ENCODE peak calls at places on chromosomes 1 and 21, in six cellular contexts. One of them, this sample, is unnamed.

GRCh38 chr1:45584351-45585109 is 689 bp downstream of the NASP start:
- DNase-seq in Caco-2: peak; percentile 83
- DNase-seq in IMR-90: peak; percentile 83
- DNase-seq in upper lobe of right lung: peak; percentile 95
- DNase-seq in pancreas: peak; percentile 91
- DNase-seq in neural progenitor cell: peak; percentile 98
- DNase-seq in this sample: peak; percentile 95

GRCh38 chr1:220219865-220220698 is 52.2 kb downstream of the RAB3GAP2 start:
- DNase-seq in Caco-2: no peak
- DNase-seq in IMR-90: no peak
- DNase-seq in upper lobe of right lung: no peak
- DNase-seq in pancreas: no peak
- DNase-seq in neural progenitor cell: no peak
- DNase-seq in this sample: no peak

GRCh38 chr1:19203440-19203839 is 6.6 kb downstream of the UBR4 start:
- DNase-seq in Caco-2: no peak
- DNase-seq in IMR-90: peak; percentile 85
- DNase-seq in upper lobe of right lung: no peak
- DNase-seq in pancreas: peak; percentile 30
- DNase-seq in neural progenitor cell: no peak
- DNase-seq in this sample: no peak

GRCh38 chr1:9842781-9843575 is 19.2 kb upstream of the CLSTN1 start:
- DNase-seq in Caco-2: no peak
- DNase-seq in IMR-90: no peak
- DNase-seq in upper lobe of right lung: no peak
- DNase-seq in pancreas: peak; percentile 61
- DNase-seq in neural progenitor cell: no peak
- DNase-seq in this sample: no peak

GRCh38 chr1:52978045-52978444 is 51.0 kb downstream of the SCP2 start:
- DNase-seq in Caco-2: no peak
- DNase-seq in IMR-90: no peak
- DNase-seq in upper lobe of right lung: no peak
- DNase-seq in pancreas: no peak
- DNase-seq in neural progenitor cell: no peak
- DNase-seq in this sample: no peak

GRCh38 chr1:181554465-181554864 is 71.1 kb downstream of the CACNA1E start:
- DNase-seq in Caco-2: no peak
- DNase-seq in IMR-90: no peak
- DNase-seq in upper lobe of right lung: no peak
- DNase-seq in pancreas: no peak
- DNase-seq in neural progenitor cell: no peak
- DNase-seq in this sample: no peak

GRCh38 chr1:42784946-42785693 is at the start of gene TMEM269:
- DNase-seq in Caco-2: no peak
- DNase-seq in IMR-90: no peak
- DNase-seq in upper lobe of right lung: no peak
- DNase-seq in pancreas: no peak
- DNase-seq in neural progenitor cell: no peak
- DNase-seq in this sample: no peak

GRCh38 chr1:45097944-45098343 is 85.9 kb downstream of the UROD start:
- DNase-seq in Caco-2: no peak
- DNase-seq in IMR-90: no peak
- DNase-seq in upper lobe of right lung: no peak
- DNase-seq in pancreas: no peak
- DNase-seq in neural progenitor cell: no peak
- DNase-seq in this sample: no peak

GRCh38 chr1:177849588-177849987 is 120.3 kb downstream of the SEC16B start:
- DNase-seq in Caco-2: no peak
- DNase-seq in IMR-90: no peak
- DNase-seq in upper lobe of right lung: no peak
- DNase-seq in pancreas: no peak
- DNase-seq in neural progenitor cell: no peak
- DNase-seq in this sample: no peak

GRCh38 chr21:31397515-31397926 is 53.5 kb upstream of the TIAM1 start:
- DNase-seq in Caco-2: no peak
- DNase-seq in IMR-90: no peak
- DNase-seq in upper lobe of right lung: no peak
- DNase-seq in pancreas: no peak
- DNase-seq in neural progenitor cell: no peak
- DNase-seq in this sample: no peak

GRCh38 chr1:206803221-206803730 is 31.0 kb upstream of the IL10 start:
- DNase-seq in Caco-2: no peak
- DNase-seq in IMR-90: no peak
- DNase-seq in upper lobe of right lung: no peak
- DNase-seq in pancreas: no peak
- DNase-seq in neural progenitor cell: no peak
- DNase-seq in this sample: no peak

GRCh38 chr1:149962039-149962647 is 25.5 kb upstream of the MTMR11 start:
- DNase-seq in Caco-2: peak; percentile 59
- DNase-seq in IMR-90: peak; percentile 82
- DNase-seq in upper lobe of right lung: no peak
- DNase-seq in pancreas: peak; percentile 36
- DNase-seq in neural progenitor cell: peak; percentile 74
- DNase-seq in this sample: peak; percentile 55

GRCh38 chr1:33608825-33609400 is 136.5 kb downstream of the ZSCAN20 start:
- DNase-seq in Caco-2: no peak
- DNase-seq in IMR-90: no peak
- DNase-seq in upper lobe of right lung: no peak
- DNase-seq in pancreas: no peak
- DNase-seq in neural progenitor cell: no peak
- DNase-seq in this sample: no peak

GRCh38 chr1:229889031-229889517 is 178.0 kb upstream of the GALNT2 start:
- DNase-seq in Caco-2: no peak
- DNase-seq in IMR-90: no peak
- DNase-seq in upper lobe of right lung: no peak
- DNase-seq in pancreas: no peak
- DNase-seq in neural progenitor cell: no peak
- DNase-seq in this sample: no peak
- H3K4me1 ChIP-seq in Caco-2: peaks cover 14% of the 10 kb centered on the region
- H3K4me1 ChIP-seq in IMR-90: no peaks in the 10 kb centered on the region
- H3K4me1 ChIP-seq in upper lobe of right lung: no peaks in the 10 kb centered on the region
- H3K4me1 ChIP-seq in pancreas: peaks cover 25% of the 10 kb centered on the region
- H3K4me1 ChIP-seq in neural progenitor cell: no peaks in the 10 kb centered on the region
- H3K4me1 ChIP-seq in this sample: no peaks in the 10 kb centered on the region

DNA sequence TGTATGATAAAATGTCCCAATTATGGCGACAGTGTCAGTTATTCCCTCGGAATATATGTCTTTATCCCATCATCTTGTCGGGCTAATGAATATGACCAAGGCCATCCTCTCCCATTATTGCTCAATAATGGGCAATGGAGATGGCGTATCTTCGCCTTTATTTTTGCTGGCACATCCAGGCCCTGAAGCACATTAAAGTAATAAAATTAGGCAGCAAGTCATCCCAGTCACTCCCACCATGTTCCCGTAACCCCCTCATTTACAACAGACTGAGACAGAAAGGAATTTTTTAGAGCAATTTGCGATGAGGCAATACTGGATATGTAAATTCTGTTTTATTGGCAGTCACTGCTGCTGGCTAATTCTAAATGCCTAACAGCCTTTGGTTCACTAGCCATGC is 35.3 kb downstream of the CLIC6 start:
- DNase-seq in Caco-2: no peak
- DNase-seq in IMR-90: peak; percentile 40
- DNase-seq in upper lobe of right lung: no peak
- DNase-seq in pancreas: no peak
- DNase-seq in neural progenitor cell: no peak
- DNase-seq in this sample: no peak
- H3K4me3 ChIP-seq in Caco-2: no peak overlapping the region
- H3K4me3 ChIP-seq in IMR-90: no peak overlapping the region
- H3K4me3 ChIP-seq in upper lobe of right lung: no peak overlapping the region
- H3K4me3 ChIP-seq in pancreas: no peak overlapping the region
- H3K4me3 ChIP-seq in neural progenitor cell: no peak overlapping the region
- H3K4me3 ChIP-seq in this sample: no peak overlapping the region

GRCh38 chr1:20846461-20847374 is 59.6 kb upstream of the HP1BP3 start:
- DNase-seq in Caco-2: no peak
- DNase-seq in IMR-90: peak; percentile 20
- DNase-seq in upper lobe of right lung: no peak
- DNase-seq in pancreas: no peak
- DNase-seq in neural progenitor cell: no peak
- DNase-seq in this sample: no peak
- H3K36me3 ChIP-seq in Caco-2: peaks cover 1% of the 10 kb centered on the region
- H3K36me3 ChIP-seq in IMR-90: peaks cover 22% of the 10 kb centered on the region
- H3K36me3 ChIP-seq in upper lobe of right lung: peaks cover 41% of the 10 kb centered on the region
- H3K36me3 ChIP-seq in pancreas: peaks cover 6% of the 10 kb centered on the region
- H3K36me3 ChIP-seq in neural progenitor cell: peaks cover 15% of the 10 kb centered on the region
- H3K36me3 ChIP-seq in this sample: peaks cover 41% of the 10 kb centered on the region

DNA sequence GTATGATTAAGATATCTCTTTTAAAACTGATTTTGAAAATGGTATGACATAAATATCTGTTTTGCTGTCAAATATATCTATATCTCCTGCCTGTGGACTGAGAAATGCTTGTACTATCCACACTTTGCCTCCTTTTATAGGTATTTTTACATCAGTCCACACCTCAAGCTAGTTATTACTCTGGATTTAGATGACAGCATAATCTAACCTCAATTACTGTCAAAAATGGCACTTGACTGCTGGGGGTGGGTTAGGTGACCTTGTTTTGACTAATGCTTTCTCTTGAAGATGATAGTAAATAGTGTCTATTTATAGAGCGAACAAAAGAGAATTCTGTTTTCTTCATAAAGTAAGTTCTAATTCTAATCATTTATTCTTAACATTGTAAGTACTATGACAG is 9.1 kb downstream of the ADGRL2 start:
- DNase-seq in Caco-2: no peak
- DNase-seq in IMR-90: no peak
- DNase-seq in upper lobe of right lung: no peak
- DNase-seq in pancreas: no peak
- DNase-seq in neural progenitor cell: no peak
- DNase-seq in this sample: no peak
- H3K4me1 ChIP-seq in Caco-2: no peaks in the 10 kb centered on the region
- H3K4me1 ChIP-seq in IMR-90: no peaks in the 10 kb centered on the region
- H3K4me1 ChIP-seq in upper lobe of right lung: peaks cover 10% of the 10 kb centered on the region
- H3K4me1 ChIP-seq in pancreas: peaks cover 6% of the 10 kb centered on the region
- H3K4me1 ChIP-seq in neural progenitor cell: peaks cover 97% of the 10 kb centered on the region
- H3K4me1 ChIP-seq in this sample: peaks cover 54% of the 10 kb centered on the region

DNA sequence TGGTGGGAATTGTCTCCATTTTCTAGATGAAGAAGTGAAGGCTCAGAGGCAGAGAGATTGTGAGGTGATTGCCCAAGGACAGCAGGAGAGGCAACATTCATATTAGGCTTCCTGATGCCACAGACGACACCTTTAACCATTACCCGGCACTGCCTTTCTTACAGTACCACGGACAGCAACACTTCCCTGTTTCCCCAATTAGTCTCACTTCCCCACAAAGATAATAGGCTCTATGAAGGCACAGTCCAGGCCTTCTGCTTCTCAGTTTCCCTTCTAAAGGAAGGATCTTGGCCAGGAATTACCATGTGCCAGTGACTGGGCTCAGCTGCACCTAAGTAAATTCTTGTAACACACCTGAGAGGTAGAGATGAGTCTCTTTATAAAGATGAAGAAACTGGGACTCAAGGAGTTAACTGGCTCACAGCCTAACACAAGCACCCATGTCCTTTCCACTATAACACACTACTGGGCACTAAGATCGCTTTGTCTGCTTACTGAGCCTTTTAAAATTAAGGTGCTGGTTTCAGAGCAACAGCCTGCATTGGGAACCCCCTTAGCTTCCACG is 9.6 kb downstream of the IGSF9 start:
- DNase-seq in Caco-2: no peak
- DNase-seq in IMR-90: no peak
- DNase-seq in upper lobe of right lung: no peak
- DNase-seq in pancreas: no peak
- DNase-seq in neural progenitor cell: no peak
- DNase-seq in this sample: no peak
- H3K4me3 ChIP-seq in Caco-2: no peak overlapping the region
- H3K4me3 ChIP-seq in IMR-90: no peak overlapping the region
- H3K4me3 ChIP-seq in upper lobe of right lung: no peak overlapping the region
- H3K4me3 ChIP-seq in pancreas: no peak overlapping the region
- H3K4me3 ChIP-seq in neural progenitor cell: no peak overlapping the region
- H3K4me3 ChIP-seq in this sample: no peak overlapping the region

DNA sequence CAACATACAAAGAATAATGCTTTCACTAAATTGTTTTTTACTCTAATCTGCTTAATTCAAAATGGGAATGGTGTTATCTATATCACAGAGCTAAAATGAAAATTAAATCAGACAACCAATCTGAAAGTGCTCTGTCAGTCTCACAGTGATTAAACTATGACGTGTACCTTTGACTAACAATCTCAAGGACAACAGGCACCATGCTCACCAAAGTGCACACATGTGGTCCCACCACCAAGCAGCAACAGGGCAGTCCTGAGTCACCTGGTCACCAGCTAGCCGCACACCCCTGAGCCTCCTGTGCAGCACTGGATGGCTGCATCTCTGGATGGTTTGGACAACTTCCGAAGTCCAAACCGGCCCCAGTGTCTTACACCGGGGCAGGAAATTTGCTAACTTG is 54.5 kb upstream of the NADK start:
- DNase-seq in Caco-2: no peak
- DNase-seq in IMR-90: peak; percentile 38
- DNase-seq in upper lobe of right lung: no peak
- DNase-seq in pancreas: peak; percentile 43
- DNase-seq in neural progenitor cell: no peak
- DNase-seq in this sample: no peak
- H3K36me3 ChIP-seq in Caco-2: no peaks in the 10 kb centered on the region
- H3K36me3 ChIP-seq in IMR-90: peaks cover 39% of the 10 kb centered on the region
- H3K36me3 ChIP-seq in upper lobe of right lung: peaks cover 49% of the 10 kb centered on the region
- H3K36me3 ChIP-seq in pancreas: peaks cover 4% of the 10 kb centered on the region
- H3K36me3 ChIP-seq in neural progenitor cell: peaks cover 3% of the 10 kb centered on the region
- H3K36me3 ChIP-seq in this sample: peaks cover 45% of the 10 kb centered on the region

GRCh38 chr1:203038217-203038741 is 12.0 kb downstream of the PPFIA4 start:
- DNase-seq in Caco-2: no peak
- DNase-seq in IMR-90: peak; percentile 78
- DNase-seq in upper lobe of right lung: no peak
- DNase-seq in pancreas: peak; percentile 64
- DNase-seq in neural progenitor cell: no peak
- DNase-seq in this sample: no peak
- H3K4me1 ChIP-seq in Caco-2: peaks cover 8% of the 10 kb centered on the region
- H3K4me1 ChIP-seq in IMR-90: peaks cover 25% of the 10 kb centered on the region
- H3K4me1 ChIP-seq in upper lobe of right lung: peaks cover 3% of the 10 kb centered on the region
- H3K4me1 ChIP-seq in pancreas: no peaks in the 10 kb centered on the region
- H3K4me1 ChIP-seq in neural progenitor cell: no peaks in the 10 kb centered on the region
- H3K4me1 ChIP-seq in this sample: no peaks in the 10 kb centered on the region

GRCh38 chr1:159171254-159171687 is at the start of gene CADM3:
- DNase-seq in Caco-2: no peak
- DNase-seq in IMR-90: no peak
- DNase-seq in upper lobe of right lung: no peak
- DNase-seq in pancreas: no peak
- DNase-seq in neural progenitor cell: peak; percentile 83
- DNase-seq in this sample: no peak
- H3K4me3 ChIP-seq in Caco-2: no peak within 1 kb of the TSS
- H3K4me3 ChIP-seq in IMR-90: no peak within 1 kb of the TSS
- H3K4me3 ChIP-seq in upper lobe of right lung: no peak within 1 kb of the TSS
- H3K4me3 ChIP-seq in pancreas: peak within 1 kb of the TSS; percentile 14
- H3K4me3 ChIP-seq in neural progenitor cell: peak within 1 kb of the TSS; percentile 97
- H3K4me3 ChIP-seq in this sample: no peak within 1 kb of the TSS